ENCODE peak calls at places on chromosome 5, in nine cellular contexts. One of them, this sample, is unnamed.

GRCh38 chr5:98902733-98903132 is 26.1 kb downstream of the CHD1 start:
- DNase-seq in progenitor cell of endocrine pancreas: no peak
- DNase-seq in RWPE2: no peak
- DNase-seq in IMR-90: peak; percentile 68
- DNase-seq in spleen: no peak
- DNase-seq in RWPE1: no peak
- DNase-seq in OCI-LY7: no peak
- DNase-seq in CD8-positive, alpha-beta T cell: no peak
- DNase-seq in stomach: no peak
- DNase-seq in this sample: no peak

GRCh38 chr5:173327948-173328895 is at the start of gene STC2:
- DNase-seq in progenitor cell of endocrine pancreas: peak; percentile 79
- DNase-seq in RWPE2: peak; percentile 99
- DNase-seq in IMR-90: peak; percentile 94
- DNase-seq in spleen: peak; percentile 70
- DNase-seq in RWPE1: peak; percentile 96
- DNase-seq in OCI-LY7: no peak
- DNase-seq in CD8-positive, alpha-beta T cell: no peak
- DNase-seq in stomach: peak; percentile 73
- DNase-seq in this sample: peak; percentile 98

GRCh38 chr5:64632251-64632650 is 58.1 kb upstream of the SHISAL2B start:
- DNase-seq in progenitor cell of endocrine pancreas: no peak
- DNase-seq in RWPE2: no peak
- DNase-seq in IMR-90: peak; percentile 27
- DNase-seq in spleen: no peak
- DNase-seq in RWPE1: no peak
- DNase-seq in OCI-LY7: no peak
- DNase-seq in CD8-positive, alpha-beta T cell: no peak
- DNase-seq in stomach: no peak
- DNase-seq in this sample: no peak

GRCh38 chr5:171647900-171648253 is 137.7 kb upstream of the SMIM23 start:
- DNase-seq in progenitor cell of endocrine pancreas: no peak
- DNase-seq in RWPE2: no peak
- DNase-seq in IMR-90: peak; percentile 17
- DNase-seq in spleen: no peak
- DNase-seq in RWPE1: no peak
- DNase-seq in OCI-LY7: no peak
- DNase-seq in CD8-positive, alpha-beta T cell: no peak
- DNase-seq in stomach: no peak
- DNase-seq in this sample: no peak

GRCh38 chr5:82348749-82349148 is 70.6 kb upstream of the RPS23 start:
- DNase-seq in progenitor cell of endocrine pancreas: no peak
- DNase-seq in RWPE2: no peak
- DNase-seq in IMR-90: no peak
- DNase-seq in spleen: no peak
- DNase-seq in RWPE1: no peak
- DNase-seq in OCI-LY7: no peak
- DNase-seq in CD8-positive, alpha-beta T cell: no peak
- DNase-seq in stomach: no peak
- DNase-seq in this sample: no peak

GRCh38 chr5:8081179-8081578 is 212.2 kb downstream of the MTRR start:
- DNase-seq in progenitor cell of endocrine pancreas: no peak
- DNase-seq in RWPE2: no peak
- DNase-seq in IMR-90: no peak
- DNase-seq in spleen: no peak
- DNase-seq in RWPE1: no peak
- DNase-seq in OCI-LY7: no peak
- DNase-seq in CD8-positive, alpha-beta T cell: no peak
- DNase-seq in stomach: no peak
- DNase-seq in this sample: no peak

GRCh38 chr5:77390222-77390621 is 101.9 kb downstream of the WDR41 start:
- DNase-seq in progenitor cell of endocrine pancreas: no peak
- DNase-seq in RWPE2: no peak
- DNase-seq in IMR-90: no peak
- DNase-seq in spleen: no peak
- DNase-seq in RWPE1: no peak
- DNase-seq in OCI-LY7: no peak
- DNase-seq in CD8-positive, alpha-beta T cell: no peak
- DNase-seq in stomach: no peak
- DNase-seq in this sample: no peak

GRCh38 chr5:115313632-115314031 is 17.2 kb upstream of the CCDC112 start:
- DNase-seq in progenitor cell of endocrine pancreas: no peak
- DNase-seq in RWPE2: no peak
- DNase-seq in IMR-90: no peak
- DNase-seq in spleen: no peak
- DNase-seq in RWPE1: no peak
- DNase-seq in OCI-LY7: no peak
- DNase-seq in CD8-positive, alpha-beta T cell: no peak
- DNase-seq in stomach: no peak
- DNase-seq in this sample: no peak

GRCh38 chr5:94376672-94377345 is 241.6 kb downstream of the KIAA0825 start:
- DNase-seq in progenitor cell of endocrine pancreas: no peak
- DNase-seq in RWPE2: no peak
- DNase-seq in IMR-90: no peak
- DNase-seq in spleen: peak; percentile 77
- DNase-seq in RWPE1: no peak
- DNase-seq in OCI-LY7: no peak
- DNase-seq in CD8-positive, alpha-beta T cell: no peak
- DNase-seq in stomach: no peak
- DNase-seq in this sample: no peak

GRCh38 chr5:2877520-2877919 is 126.0 kb upstream of the IRX2 start:
- DNase-seq in progenitor cell of endocrine pancreas: no peak
- DNase-seq in RWPE2: no peak
- DNase-seq in IMR-90: no peak
- DNase-seq in spleen: no peak
- DNase-seq in RWPE1: no peak
- DNase-seq in OCI-LY7: no peak
- DNase-seq in CD8-positive, alpha-beta T cell: no peak
- DNase-seq in stomach: no peak
- DNase-seq in this sample: peak; percentile 24

GRCh38 chr5:19261879-19262278 is 726.1 kb downstream of the CDH18 start:
- DNase-seq in progenitor cell of endocrine pancreas: no peak
- DNase-seq in RWPE2: no peak
- DNase-seq in IMR-90: no peak
- DNase-seq in spleen: no peak
- DNase-seq in RWPE1: no peak
- DNase-seq in OCI-LY7: no peak
- DNase-seq in CD8-positive, alpha-beta T cell: no peak
- DNase-seq in stomach: no peak
- DNase-seq in this sample: no peak

GRCh38 chr5:173884402-173885053 is 3.6 kb upstream of the CPEB4 start:
- DNase-seq in progenitor cell of endocrine pancreas: no peak
- DNase-seq in RWPE2: no peak
- DNase-seq in IMR-90: no peak
- DNase-seq in spleen: no peak
- DNase-seq in RWPE1: no peak
- DNase-seq in OCI-LY7: peak; percentile 52
- DNase-seq in CD8-positive, alpha-beta T cell: peak; percentile 59
- DNase-seq in stomach: peak; percentile 71
- DNase-seq in this sample: no peak

GRCh38 chr5:34490501-34491250 is 165.5 kb upstream of the RAI14 start:
- DNase-seq in progenitor cell of endocrine pancreas: no peak
- DNase-seq in RWPE2: no peak
- DNase-seq in IMR-90: no peak
- DNase-seq in spleen: no peak
- DNase-seq in RWPE1: no peak
- DNase-seq in OCI-LY7: no peak
- DNase-seq in CD8-positive, alpha-beta T cell: no peak
- DNase-seq in stomach: no peak
- DNase-seq in this sample: no peak

GRCh38 chr5:65299841-65300240 is 181.9 kb downstream of the ADAMTS6 start:
- DNase-seq in progenitor cell of endocrine pancreas: no peak
- DNase-seq in RWPE2: no peak
- DNase-seq in IMR-90: peak; percentile 97
- DNase-seq in spleen: no peak
- DNase-seq in RWPE1: no peak
- DNase-seq in OCI-LY7: no peak
- DNase-seq in CD8-positive, alpha-beta T cell: no peak
- DNase-seq in stomach: no peak
- DNase-seq in this sample: no peak

DNA sequence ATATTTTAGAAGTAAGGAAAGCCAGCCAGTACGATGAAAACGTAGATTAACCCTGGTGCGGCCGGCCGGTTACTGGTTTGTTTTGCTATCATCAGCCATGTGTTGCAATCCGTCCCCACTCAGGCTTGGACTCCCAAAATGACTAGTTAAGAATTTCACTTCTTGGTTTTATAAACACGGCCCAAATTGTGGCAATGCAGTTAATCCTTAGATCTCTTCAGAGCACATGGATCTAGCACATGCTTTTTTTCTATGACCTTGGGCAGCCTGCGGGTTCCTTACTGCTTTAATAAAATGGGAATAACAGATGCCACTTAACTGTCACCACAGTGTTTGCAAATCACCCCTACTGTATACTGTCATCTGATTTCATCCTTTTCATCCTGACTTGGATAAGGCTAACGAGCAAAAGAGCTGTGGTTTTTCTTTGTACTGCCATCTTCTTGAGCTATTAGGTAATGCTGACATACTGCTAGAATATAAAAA is 1.5 kb downstream of the NDFIP1 start:
- DNase-seq in progenitor cell of endocrine pancreas: no peak
- DNase-seq in RWPE2: no peak
- DNase-seq in IMR-90: peak; percentile 59
- DNase-seq in spleen: no peak
- DNase-seq in RWPE1: peak; percentile 36
- DNase-seq in OCI-LY7: peak; percentile 40
- DNase-seq in CD8-positive, alpha-beta T cell: no peak
- DNase-seq in stomach: no peak
- DNase-seq in this sample: no peak
- TF ChIP-seq CTCF in progenitor cell of endocrine pancreas: peak; percentile 14
- TF ChIP-seq CTCF in RWPE2: peak; percentile 31
- TF ChIP-seq CTCF in IMR-90: no peak
- TF ChIP-seq CTCF in spleen: no peak
- TF ChIP-seq CTCF in RWPE1: peak; percentile 29
- TF ChIP-seq CTCF in OCI-LY7: peak; percentile 57
- TF ChIP-seq CTCF in CD8-positive, alpha-beta T cell: no peak
- TF ChIP-seq CTCF in stomach: no peak
- TF ChIP-seq CTCF in this sample: peak; percentile 70

DNA sequence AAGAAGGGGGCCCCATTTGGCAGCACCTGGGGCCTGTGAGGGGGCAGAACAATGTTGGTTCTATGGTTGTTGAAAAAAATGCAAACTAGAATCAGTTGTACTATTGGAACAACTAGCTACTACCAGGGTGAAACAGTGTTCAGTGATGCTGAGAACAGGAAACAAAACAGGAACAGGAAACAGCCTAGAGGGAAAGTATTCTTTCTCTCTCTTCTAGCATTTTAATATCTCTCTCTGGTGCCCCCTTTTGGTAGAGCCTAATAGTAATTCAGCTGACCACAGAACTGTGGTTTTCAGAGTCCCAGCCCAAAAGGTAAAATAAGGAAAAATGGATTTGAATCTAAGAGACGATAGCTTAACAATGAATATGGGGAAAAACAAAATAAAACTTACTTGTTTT is 138.0 kb upstream of the KCNN2 start:
- DNase-seq in progenitor cell of endocrine pancreas: no peak
- DNase-seq in RWPE2: no peak
- DNase-seq in IMR-90: no peak
- DNase-seq in spleen: no peak
- DNase-seq in RWPE1: peak; percentile 1
- DNase-seq in OCI-LY7: peak; percentile 56
- DNase-seq in CD8-positive, alpha-beta T cell: no peak
- DNase-seq in stomach: no peak
- DNase-seq in this sample: no peak
- TF ChIP-seq CTCF in progenitor cell of endocrine pancreas: peak; percentile 34
- TF ChIP-seq CTCF in RWPE2: peak; percentile 49
- TF ChIP-seq CTCF in IMR-90: peak; percentile 21
- TF ChIP-seq CTCF in spleen: no peak
- TF ChIP-seq CTCF in RWPE1: no peak
- TF ChIP-seq CTCF in OCI-LY7: peak; percentile 77
- TF ChIP-seq CTCF in CD8-positive, alpha-beta T cell: no peak
- TF ChIP-seq CTCF in stomach: peak; percentile 31
- TF ChIP-seq CTCF in this sample: peak; percentile 61

GRCh38 chr5:158739941-158740340 is 359.8 kb downstream of the EBF1 start:
- DNase-seq in progenitor cell of endocrine pancreas: no peak
- DNase-seq in RWPE2: no peak
- DNase-seq in IMR-90: no peak
- DNase-seq in spleen: no peak
- DNase-seq in RWPE1: no peak
- DNase-seq in OCI-LY7: no peak
- DNase-seq in CD8-positive, alpha-beta T cell: no peak
- DNase-seq in stomach: no peak
- DNase-seq in this sample: no peak
- TF ChIP-seq CTCF in progenitor cell of endocrine pancreas: no peak
- TF ChIP-seq CTCF in RWPE2: no peak
- TF ChIP-seq CTCF in IMR-90: no peak
- TF ChIP-seq CTCF in spleen: no peak
- TF ChIP-seq CTCF in RWPE1: no peak
- TF ChIP-seq CTCF in OCI-LY7: no peak
- TF ChIP-seq CTCF in CD8-positive, alpha-beta T cell: no peak
- TF ChIP-seq CTCF in stomach: no peak
- TF ChIP-seq CTCF in this sample: peak; percentile 25

DNA sequence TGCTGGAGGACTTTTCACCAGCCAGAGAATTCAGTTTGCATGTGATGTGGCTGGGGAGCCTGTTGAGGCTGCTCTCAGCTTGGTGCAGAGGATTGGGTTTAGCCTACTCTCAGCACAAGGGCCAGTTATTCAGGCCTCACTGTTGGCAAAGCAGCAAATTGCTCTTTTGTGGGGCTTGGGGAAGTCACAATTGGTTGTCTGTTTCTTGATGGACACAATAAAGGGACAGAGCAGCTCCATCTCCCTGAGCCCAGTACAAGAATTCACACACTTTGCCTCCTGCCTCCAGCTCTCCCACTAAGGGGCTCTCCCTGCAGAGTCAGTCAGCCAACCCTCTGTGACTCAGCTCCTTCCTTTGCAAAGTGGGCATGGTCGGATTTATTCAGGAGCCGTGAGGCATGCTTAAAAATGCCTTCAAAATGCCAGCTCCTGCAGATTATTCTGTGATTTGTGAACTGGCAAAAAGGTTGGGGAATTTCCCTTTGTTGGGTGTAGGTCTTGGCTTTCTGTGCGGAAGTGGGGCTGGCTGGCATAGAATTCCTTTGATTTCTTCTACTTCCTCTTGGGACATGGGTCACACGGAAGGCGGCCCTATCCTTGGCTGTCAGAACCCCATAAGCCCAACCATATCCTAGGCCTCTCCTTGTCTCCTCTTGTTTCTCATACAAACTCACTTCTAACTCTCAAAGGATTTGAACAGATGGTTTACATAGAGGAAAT is 118.6 kb upstream of the CD180 start:
- DNase-seq in progenitor cell of endocrine pancreas: no peak
- DNase-seq in RWPE2: no peak
- DNase-seq in IMR-90: peak; percentile 59
- DNase-seq in spleen: peak; percentile 69
- DNase-seq in RWPE1: peak; percentile 72
- DNase-seq in OCI-LY7: no peak
- DNase-seq in CD8-positive, alpha-beta T cell: no peak
- DNase-seq in stomach: no peak
- DNase-seq in this sample: no peak
- TF ChIP-seq CTCF in progenitor cell of endocrine pancreas: no peak
- TF ChIP-seq CTCF in RWPE2: no peak
- TF ChIP-seq CTCF in IMR-90: no peak
- TF ChIP-seq CTCF in spleen: no peak
- TF ChIP-seq CTCF in RWPE1: no peak
- TF ChIP-seq CTCF in OCI-LY7: no peak
- TF ChIP-seq CTCF in CD8-positive, alpha-beta T cell: no peak
- TF ChIP-seq CTCF in stomach: no peak
- TF ChIP-seq CTCF in this sample: peak; percentile 49